ENCODE peak calls at places on chromosome 20, in four cellular contexts. I, U, D and R are unnamed samples.
A peak's percentile ranks its signal among the peaks of the same experiment; 100 is the strongest.

GRCh38 chr20:327946-328563 is 2.7 kb downstream of the SOX12 start:
- DNase-seq in I (no peak), U (no peak), D (no peak), R (no peak)

GRCh38 chr20:43563991-43564390 is 5.2 kb downstream of the SGK2 start:
- DNase-seq in I (no peak), U (no peak), D (no peak), R (no peak)

GRCh38 chr20:8571660-8572059 is 439.6 kb downstream of the PLCB1 start:
- DNase-seq in I (no peak), U (no peak), D (no peak), R (no peak)

GRCh38 chr20:2302369-2302768 is 6.6 kb downstream of the TGM3 start:
- DNase-seq in I (no peak), U (no peak), D (no peak), R (peak; percentile 5)

GRCh38 chr20:19794941-19795340 is 36.9 kb downstream of the RIN2 start:
- DNase-seq in I (no peak), U (peak; percentile 40), D (no peak), R (no peak)

GRCh38 chr20:49594143-49594928 is 26.4 kb upstream of the PTGIS start:
- DNase-seq in I (no peak), U (peak; percentile 60), D (no peak), R (no peak)

GRCh38 chr20:54340667-54341081 is 132.8 kb downstream of the PFDN4 start:
- DNase-seq in I (no peak), U (no peak), D (no peak), R (no peak)

GRCh38 chr20:12798286-12798685 is 210.5 kb upstream of the SPTLC3 start:
- DNase-seq in I (no peak), U (no peak), D (no peak), R (no peak)

GRCh38 chr20:40750541-40750940 is 61.5 kb upstream of the MAFB start:
- DNase-seq in I (no peak), U (no peak), D (no peak), R (no peak)

GRCh38 chr20:2692886-2693285 is 306 bp downstream of the EBF4 start:
- DNase-seq in I (no peak), U (no peak), D (no peak), R (peak; percentile 45)

GRCh38 chr20:3080939-3081388 is 3.6 kb downstream of the AVP start:
- DNase-seq in I (no peak), U (peak; percentile 90), D (no peak), R (no peak)

GRCh38 chr20:62370807-62371587 is 3.9 kb upstream of the LAMA5 start:
- DNase-seq in I (no peak), U (no peak), D (no peak), R (no peak)

GRCh38 chr20:53660078-53660909 is 66.7 kb upstream of the ZNF217 start:
- DNase-seq in I (no peak), U (peak; percentile 27), D (no peak), R (peak; percentile 26)

GRCh38 chr20:62069741-62070216 is 4.1 kb upstream of the TAF4 start:
- DNase-seq in I (no peak), U (no peak), D (no peak), R (no peak)

GRCh38 chr20:50224553-50225255 is 34.1 kb downstream of the CEBPB start:
- DNase-seq in I (peak; percentile 69), U (peak; percentile 80), D (no peak), R (no peak)

GRCh38 chr20:44056010-44056698 is 130.8 kb downstream of the JPH2 start:
- DNase-seq in I (peak; percentile 13), U (no peak), D (no peak), R (peak; percentile 8)

GRCh38 chr20:63093966-63094766 is 87.4 kb upstream of the BHLHE23 start:
- DNase-seq in I (no peak), U (peak; percentile 12), D (no peak), R (no peak)

GRCh38 chr20:43798591-43799149 is 71.9 kb upstream of the GTSF1L start:
- DNase-seq in I (no peak), U (no peak), D (no peak), R (no peak)

GRCh38 chr20:48066256-48066655 is 281.0 kb upstream of the SULF2 start:
- DNase-seq in I (no peak), U (no peak), D (no peak), R (no peak)

GRCh38 chr20:9021699-9022098 is 47.2 kb upstream of the PLCB4 start:
- DNase-seq in I (peak; percentile 26), U (peak; percentile 20), D (no peak), R (no peak)

GRCh38 chr20:63087872-63088680 is 81.3 kb upstream of the BHLHE23 start:
- DNase-seq in I (no peak), U (peak; percentile 10), D (no peak), R (no peak)

GRCh38 chr20:43284481-43284880 is 94.8 kb upstream of the PTPRT start:
- DNase-seq in I (no peak), U (no peak), D (no peak), R (no peak)

GRCh38 chr20:46984391-46984790 is 89.7 kb downstream of the EYA2 start:
- DNase-seq in I (no peak), U (no peak), D (no peak), R (no peak)

GRCh38 chr20:2279245-2279779 is 16.5 kb upstream of the TGM3 start:
- DNase-seq in I (no peak), U (no peak), D (no peak), R (no peak)

GRCh38 chr20:2986466-2986865 is 57.0 kb upstream of the GNRH2 start:
- DNase-seq in I (no peak), U (no peak), D (no peak), R (no peak)

GRCh38 chr20:44112889-44113641 is 73.9 kb downstream of the JPH2 start:
- DNase-seq in I (no peak), U (no peak), D (no peak), R (no peak)

GRCh38 chr20:62860924-62861691 is 514 bp downstream of the TCFL5 start:
- DNase-seq in I (no peak), U (no peak), D (no peak), R (peak; percentile 78)

GRCh38 chr20:36480456-36481048 is 60.8 kb upstream of the MYL9 start:
- DNase-seq in I (no peak), U (no peak), D (no peak), R (no peak)
- TF ChIP-seq POLR2A in I (no peak), U (no peak), D (no peak), R (no peak)

DNA sequence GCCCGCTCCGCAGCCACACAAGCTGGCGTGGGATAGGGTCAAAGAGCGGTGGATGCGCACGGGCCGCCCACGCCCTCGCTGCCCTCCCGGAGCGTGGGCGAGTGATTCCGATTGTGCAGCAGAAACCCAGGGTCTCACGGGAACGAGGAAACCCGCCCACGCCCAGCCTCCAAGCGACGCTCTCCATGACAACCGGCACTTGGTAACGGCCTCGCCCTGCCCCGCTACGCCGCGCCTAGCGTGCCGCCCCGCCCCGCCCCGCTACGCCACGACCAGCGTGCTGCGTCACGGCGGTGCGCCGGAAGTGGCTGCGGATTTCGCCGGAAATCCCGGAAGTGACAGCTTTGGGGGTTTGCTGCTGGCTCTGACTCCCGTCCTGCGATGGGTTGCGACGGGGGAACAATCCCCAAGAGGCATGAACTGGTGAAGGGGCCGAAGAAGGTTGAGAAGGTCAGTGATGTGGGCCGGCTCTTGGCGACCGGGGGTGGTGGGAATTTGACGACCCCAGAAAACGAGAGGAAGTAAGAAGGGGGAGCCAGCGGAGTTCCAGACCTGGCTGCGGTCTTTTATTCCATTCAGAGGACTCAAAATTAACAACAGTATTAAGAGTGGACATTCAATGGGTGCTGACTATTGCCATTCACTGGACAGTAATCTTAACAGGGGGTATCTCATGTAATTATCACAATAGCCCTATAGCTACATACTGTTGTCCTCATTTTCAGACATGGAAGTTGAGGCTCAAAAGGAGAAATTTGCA is at the start of gene RTF2:
- DNase-seq in I (peak; percentile 87), U (peak; percentile 95), D (peak; percentile 84), R (peak; percentile 97)
- TF ChIP-seq POLR2A in I (peak; percentile 43), U (no peak), D (peak; percentile 67), R (peak; percentile 80)

DNA sequence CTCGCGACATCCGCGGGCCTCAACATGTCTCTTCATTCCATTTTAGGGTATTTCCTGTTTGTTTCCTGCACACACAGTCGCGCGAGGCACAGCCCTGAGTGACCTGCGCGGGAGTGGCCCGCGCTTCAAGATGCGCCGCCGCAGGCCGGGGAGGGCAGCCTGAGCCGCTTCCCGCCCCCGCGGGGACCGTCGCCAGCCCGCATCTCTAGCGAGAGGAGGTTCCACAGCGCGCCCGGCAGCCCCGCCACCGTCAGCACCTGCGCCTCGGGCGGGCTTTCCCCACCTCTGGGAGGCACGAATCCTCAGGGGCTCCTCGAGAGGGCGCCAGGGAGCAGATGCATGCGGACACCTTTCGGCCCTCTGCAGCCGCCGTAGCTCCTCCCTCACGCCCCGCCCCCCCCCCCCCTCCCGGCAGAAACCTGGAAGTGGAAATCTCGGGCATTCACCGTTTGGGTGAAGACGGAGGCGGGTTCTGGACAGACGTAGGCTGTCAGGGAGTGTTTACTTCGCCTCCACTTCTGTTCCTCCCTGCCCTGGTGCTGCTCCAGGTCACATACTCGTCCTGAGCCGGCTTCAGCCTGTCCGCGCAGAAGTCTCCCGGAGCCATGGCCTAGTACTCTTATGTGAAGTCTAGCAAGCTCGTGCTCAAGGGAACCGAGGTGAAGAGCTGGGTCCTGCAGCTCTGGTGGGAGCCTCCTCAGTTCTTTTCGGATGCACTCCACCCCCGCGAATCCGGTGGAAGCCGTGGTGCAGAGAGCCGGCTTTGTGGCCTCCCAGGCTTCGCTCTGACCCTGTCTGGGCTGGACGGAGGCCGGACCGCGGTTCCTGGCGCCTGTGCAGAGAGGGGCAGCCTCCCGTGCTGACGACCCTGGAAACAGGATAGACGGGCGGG is 880.5 kb upstream of the DEFB115 start:
- DNase-seq in I (peak; percentile 58), U (peak; percentile 90), D (peak; percentile 68), R (peak; percentile 91)
- TF ChIP-seq POLR2A in I (no peak), U (no peak), D (peak; percentile 72), R (peak; percentile 52)

DNA sequence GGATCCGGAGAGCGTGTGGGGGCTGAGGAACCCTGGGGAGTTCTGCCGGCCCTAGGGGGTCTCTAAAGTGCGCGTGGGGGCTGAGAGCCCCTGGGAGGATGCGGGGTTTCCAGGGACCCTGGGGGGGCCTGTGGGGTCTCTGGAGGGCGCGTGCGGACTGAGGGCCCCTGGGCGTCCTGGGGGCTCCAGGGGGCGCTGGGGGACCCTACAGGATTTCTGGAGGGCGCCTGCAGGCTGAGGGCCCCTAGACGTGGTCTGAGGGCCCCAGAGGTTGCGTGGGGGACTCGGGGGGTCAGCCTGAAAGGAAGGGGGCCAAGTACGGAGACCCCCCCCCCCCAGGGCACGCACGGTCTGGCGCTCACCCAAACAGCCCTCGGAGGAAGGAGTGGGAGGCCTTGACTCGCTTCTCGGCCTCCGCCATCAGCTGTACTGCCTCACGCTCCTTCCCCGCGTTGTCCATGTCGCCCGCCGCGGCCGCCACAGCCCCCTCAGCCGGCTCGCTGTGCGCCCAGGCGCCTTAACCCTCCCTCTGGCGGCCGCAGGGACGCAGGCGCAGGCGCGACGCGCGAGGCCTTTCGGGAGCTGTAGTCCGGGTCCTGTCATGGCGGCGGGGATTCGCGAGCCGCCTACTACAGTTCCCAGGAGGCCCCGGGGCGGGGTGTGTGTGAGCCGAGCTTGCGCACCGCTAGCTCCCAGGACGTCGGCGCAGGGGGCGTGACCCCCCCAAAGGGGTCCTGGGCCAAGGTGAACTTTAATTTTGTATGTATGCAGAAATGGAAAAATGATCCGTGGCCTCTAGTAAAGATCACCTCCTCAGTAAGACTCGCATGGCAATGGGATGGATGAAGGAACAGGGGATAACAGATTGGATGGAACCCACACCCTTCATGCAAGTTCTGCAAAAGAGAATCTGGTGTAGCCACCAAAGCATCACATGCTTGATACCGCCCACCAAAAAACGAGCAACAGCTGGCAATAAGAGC is at the start of gene NAPB:
- DNase-seq in I (peak; percentile 84), U (peak; percentile 98), D (peak; percentile 78), R (peak; percentile 93)
- TF ChIP-seq POLR2A in I (peak; percentile 46), U (peak; percentile 90), D (no peak), R (peak; percentile 86)